ENCODE peak calls at places on chromosomes 6 and 20, in nine cellular contexts. C, N, T, Y, L, Q, F, V and D are unnamed samples.

GRCh38 chr6:81755536-81755935 is 3.1 kb upstream of the TENT5A start:
- DNase-seq in C (no peak), N (no peak), T (no peak), Y (no peak), L (no peak), Q (no peak), F (no peak), V (no peak), D (no peak)

GRCh38 chr20:568097-568864 is 24.7 kb upstream of the CSNK2A1 start:
- DNase-seq in C (no peak), N (no peak), T (no peak), Y (no peak), L (peak; percentile 84), Q (no peak), F (no peak), V (no peak), D (no peak)

GRCh38 chr6:10048370-10049297 is 366.2 kb downstream of the TFAP2A start:
- DNase-seq in C (no peak), N (peak; percentile 27), T (no peak), Y (no peak), L (no peak), Q (no peak), F (no peak), V (no peak), D (no peak)

GRCh38 chr20:49951160-49951559 is 15.0 kb downstream of the RNF114 start:
- DNase-seq in C (peak; percentile 11), N (no peak), T (no peak), Y (no peak), L (no peak), Q (no peak), F (no peak), V (no peak), D (no peak)

GRCh38 chr6:2630891-2631458 is 119.7 kb downstream of the MYLK4 start:
- DNase-seq in C (peak; percentile 32), N (no peak), T (peak; percentile 96), Y (no peak), L (no peak), Q (no peak), F (no peak), V (peak; percentile 83), D (no peak)

GRCh38 chr20:62792182-62792939 is 3.9 kb upstream of the MRGBP start:
- DNase-seq in C (no peak), N (no peak), T (no peak), Y (no peak), L (no peak), Q (no peak), F (no peak), V (no peak), D (no peak)

GRCh38 chr6:90005048-90005827 is 111.0 kb downstream of the GJA10 start:
- DNase-seq in C (no peak), N (no peak), T (no peak), Y (no peak), L (no peak), Q (peak; percentile 18), F (no peak), V (peak; percentile 60), D (no peak)

GRCh38 chr6:146470091-146470770 is 73.4 kb upstream of the RAB32 start:
- DNase-seq in C (no peak), N (no peak), T (no peak), Y (no peak), L (no peak), Q (no peak), F (no peak), V (no peak), D (no peak)

GRCh38 chr20:61953789-61954125 is 111.9 kb downstream of the TAF4 start:
- DNase-seq in C (no peak), N (no peak), T (no peak), Y (no peak), L (no peak), Q (no peak), F (no peak), V (no peak), D (no peak)

GRCh38 chr20:19890358-19891117 is 126.6 kb upstream of the NAA20 start:
- DNase-seq in C (no peak), N (no peak), T (no peak), Y (no peak), L (no peak), Q (no peak), F (no peak), V (no peak), D (no peak)

GRCh38 chr6:12594541-12594893 is 122.0 kb upstream of the PHACTR1 start:
- DNase-seq in C (no peak), N (no peak), T (no peak), Y (no peak), L (no peak), Q (no peak), F (no peak), V (no peak), D (no peak)

GRCh38 chr20:35021063-35021462 is 65.4 kb downstream of the MYH7B start:
- DNase-seq in C (peak; percentile 77), N (no peak), T (no peak), Y (no peak), L (no peak), Q (no peak), F (no peak), V (no peak), D (peak; percentile 96)

GRCh38 chr20:33914871-33915270 is 78.8 kb upstream of the RALY start:
- DNase-seq in C (peak; percentile 96), N (no peak), T (peak; percentile 66), Y (peak; percentile 27), L (no peak), Q (no peak), F (no peak), V (no peak), D (no peak)

GRCh38 chr6:31588871-31589650 is 3.0 kb downstream of the LST1 start:
- DNase-seq in C (no peak), N (no peak), T (no peak), Y (no peak), L (no peak), Q (no peak), F (no peak), V (no peak), D (no peak)

GRCh38 chr6:45757443-45758121 is 258.1 kb downstream of the CLIC5 start:
- DNase-seq in C (no peak), N (no peak), T (no peak), Y (no peak), L (no peak), Q (no peak), F (no peak), V (peak; percentile 37), D (no peak)

GRCh38 chr20:62752181-62752670 is 43.6 kb downstream of the NTSR1 start:
- DNase-seq in C (no peak), N (no peak), T (no peak), Y (no peak), L (peak; percentile 8), Q (no peak), F (no peak), V (no peak), D (no peak)

GRCh38 chr6:99745651-99746050 is 139.0 kb downstream of the PRDM13 start:
- DNase-seq in C (no peak), N (no peak), T (no peak), Y (no peak), L (no peak), Q (no peak), F (no peak), V (no peak), D (no peak)

DNA sequence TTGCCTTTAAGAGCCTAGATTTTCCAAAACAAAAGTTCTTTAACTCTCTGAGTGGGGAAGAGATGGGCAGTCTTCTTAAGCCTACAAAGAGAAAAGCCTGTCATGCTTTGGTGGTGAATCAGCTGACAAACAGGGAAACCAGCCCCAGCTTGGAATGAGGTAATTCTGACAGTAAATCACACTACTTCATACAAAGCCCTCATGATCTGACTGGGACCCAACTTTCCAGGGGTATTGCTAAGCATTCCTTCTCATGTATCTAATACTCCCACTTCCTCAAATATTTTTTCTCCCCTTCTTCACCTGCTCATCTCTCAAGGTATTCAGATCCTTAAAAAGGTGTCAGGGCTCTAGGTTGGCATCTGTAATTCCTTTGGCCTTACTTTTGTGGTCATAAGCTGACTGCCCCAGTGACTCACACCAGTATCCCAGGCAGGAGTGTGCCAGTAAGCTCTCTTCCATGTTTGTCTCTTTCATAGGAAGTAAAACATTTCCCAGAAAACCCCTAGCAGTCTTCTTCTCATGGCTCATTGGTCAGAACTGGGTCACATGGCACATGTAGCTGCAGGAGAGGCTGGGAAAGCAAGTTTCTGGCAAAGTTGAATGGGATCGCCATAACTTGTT is 15.0 kb upstream of the TBC1D22B start:
- DNase-seq in C (peak; percentile 97), N (no peak), T (peak; percentile 82), Y (peak; percentile 52), L (peak; percentile 35), Q (no peak), F (peak; percentile 50), V (no peak), D (peak; percentile 47)
- TF ChIP-seq POLR2A in C (no peak), N (no peak), T (no peak), Y (no peak), L (no peak), Q (no peak), F (no peak), V (no peak), D (no peak)

GRCh38 chr6:87151786-87152527 is 3.4 kb upstream of the ZNF292 start:
- DNase-seq in C (peak; percentile 51), N (peak; percentile 69), T (no peak), Y (no peak), L (peak; percentile 73), Q (peak; percentile 43), F (peak; percentile 66), V (no peak), D (peak; percentile 53)
- TF ChIP-seq POLR2A in C (no peak), N (no peak), T (no peak), Y (no peak), L (no peak), Q (no peak), F (peak; percentile 62), V (no peak), D (no peak)

GRCh38 chr6:71726121-71726520 is 160.2 kb upstream of the RIMS1 start:
- DNase-seq in C (no peak), N (no peak), T (no peak), Y (no peak), L (no peak), Q (no peak), F (no peak), V (no peak), D (no peak)

GRCh38 chr6:71724456-71725180 is 161.7 kb upstream of the RIMS1 start:
- DNase-seq in C (no peak), N (no peak), T (no peak), Y (no peak), L (no peak), Q (no peak), F (no peak), V (no peak), D (no peak)

GRCh38 chr6:71730284-71730683 is 156.1 kb upstream of the RIMS1 start:
- DNase-seq in C (no peak), N (no peak), T (no peak), Y (no peak), L (no peak), Q (no peak), F (no peak), V (no peak), D (no peak)

GRCh38 chr6:71727632-71728294 is 158.6 kb upstream of the RIMS1 start:
- DNase-seq in C (no peak), N (no peak), T (no peak), Y (no peak), L (no peak), Q (no peak), F (no peak), V (no peak), D (no peak)
- TF ChIP-seq POLR2A in C (no peak), N (no peak), T (no peak), Y (no peak), L (no peak), Q (no peak), F (no peak), V (no peak), D (no peak)

GRCh38 chr6:6811151-6812002 is 222.9 kb downstream of the LY86 start:
- DNase-seq in C (peak; percentile 91), N (peak; percentile 65), T (peak; percentile 100), Y (peak; percentile 54), L (no peak), Q (no peak), F (peak; percentile 72), V (no peak), D (no peak)
- TF ChIP-seq POLR2A in C (no peak), N (no peak), T (peak; percentile 32), Y (no peak), L (no peak), Q (no peak), F (peak; percentile 22), V (no peak), D (no peak)